ENCODE peak calls at places on chromosomes 5 and 9, in five cellular contexts. G is AG04449, P is astrocyte, F is heart right ventricle, J is stomach. V is an unnamed sample.

GRCh38 chr5:86403190-86403589 is 214.6 kb upstream of the COX7C start:
- DNase-seq in F (no peak), G (no peak), J (no peak), P (no peak), V (no peak)

GRCh38 chr5:130198927-130199326 is 294.7 kb downstream of the CHSY3 start:
- DNase-seq in F (no peak), P (peak), J (no peak), G (no peak), V (peak)

GRCh38 chr9:357560-357959 is 142.9 kb downstream of the DOCK8 start:
- DNase-seq in J (no peak), P (no peak), G (no peak), F (no peak), V (no peak)

GRCh38 chr5:43207601-43208000 is 15.6 kb downstream of the NIM1K start:
- DNase-seq in P (peak), J (no peak), G (no peak), F (no peak), V (peak)

GRCh38 chr5:96936431-96937221 is 746 bp downstream of the LNPEP start:
- DNase-seq in G (no peak), J (peak), P (no peak), F (peak), V (no peak)

GRCh38 chr9:100211471-100211870 is 112.4 kb downstream of the INVS start:
- DNase-seq in F (no peak), J (no peak), G (no peak), P (no peak), V (no peak)

GRCh38 chr5:5105531-5105930 is 34.6 kb upstream of the ADAMTS16 start:
- DNase-seq in P (no peak), J (no peak), F (no peak), G (no peak), V (no peak)

GRCh38 chr9:91903126-91903911 is 46.7 kb downstream of the ROR2 start:
- DNase-seq in J (no peak), F (no peak), G (no peak), P (no peak), V (no peak)

DNA sequence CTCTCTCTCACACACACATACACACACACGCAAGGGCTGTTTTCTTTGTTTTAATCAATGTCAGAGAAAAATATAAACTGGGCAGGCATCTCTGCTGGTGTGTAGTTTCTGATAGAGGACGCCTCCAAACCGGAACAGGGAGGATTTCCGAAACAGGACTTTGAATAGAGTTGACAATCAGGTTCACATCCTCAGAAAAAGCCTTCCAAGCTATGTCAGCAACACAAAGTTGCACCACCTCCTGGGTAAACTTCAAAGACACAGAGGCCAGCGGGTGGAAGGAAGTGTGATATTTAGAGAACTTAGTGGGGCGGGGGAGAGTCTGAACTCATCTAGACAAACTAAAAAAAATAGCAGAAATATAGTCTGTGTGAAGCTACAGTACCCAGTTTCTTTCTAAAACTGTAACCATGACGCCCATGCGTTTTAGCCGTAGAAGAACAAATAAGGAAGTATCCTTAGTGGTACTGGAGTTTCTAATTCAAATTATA is 1.2 kb downstream of the ST8SIA4 start:
- DNase-seq in F (peak), G (no peak), J (peak), P (no peak), V (peak)
- H3K4me3 ChIP-seq in F (peak), G (no peak), J (peak), P (peak), V (no peak)

DNA sequence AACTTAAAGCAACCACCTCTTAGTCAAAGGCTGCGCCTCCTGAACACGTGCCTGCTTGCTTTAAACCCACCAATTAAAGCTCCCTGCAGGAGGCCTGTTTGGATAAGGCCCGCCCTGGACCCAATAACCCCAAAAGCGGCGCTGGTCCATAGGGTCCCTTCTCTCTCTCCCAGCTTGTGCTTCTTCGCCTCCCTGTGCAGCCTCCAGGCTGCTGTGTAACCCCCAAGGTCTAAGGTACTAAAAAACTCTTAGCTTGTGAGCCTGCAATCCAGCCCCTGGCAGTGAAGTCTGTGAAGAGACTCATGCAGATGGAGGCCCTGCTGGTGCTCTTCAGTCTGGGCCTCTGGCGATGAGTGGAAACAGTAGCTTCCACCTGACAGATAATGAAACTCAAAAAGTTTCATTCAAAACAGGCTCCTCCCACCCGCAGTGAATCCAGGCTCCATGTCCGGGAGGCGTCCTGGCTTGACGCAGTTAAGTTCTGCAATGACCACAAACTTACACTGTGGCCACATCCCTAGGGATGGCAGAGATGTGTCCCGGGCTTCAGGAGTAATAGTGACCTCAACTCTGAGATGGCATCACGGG is 97.3 kb downstream of the PRRT1B start:
- DNase-seq in P (no peak), F (no peak), J (no peak), G (no peak), V (no peak)
- TF ChIP-seq CTCF in P (no peak), F (no peak), J (no peak), G (no peak), V (no peak)

GRCh38 chr9:98191210-98191609 is 1.2 kb downstream of the CORO2A start:
- DNase-seq in P (no peak), J (no peak), G (no peak), F (no peak), V (no peak)
- H3K4me3 ChIP-seq in P (no peak), J (peak), G (no peak), F (no peak), V (no peak)

GRCh38 chr5:108749130-108749861 is 1.6 kb downstream of the FER start:
- DNase-seq in F (no peak), P (peak), J (no peak), G (no peak), V (no peak)

GRCh38 chr5:108747111-108748009 is at the start of gene FER:
- DNase-seq in P (peak), G (no peak), F (peak), J (no peak), V (peak)

GRCh38 chr5:108748010-108748353 is 285 bp downstream of the FER start:
- DNase-seq in F (no peak), J (no peak), G (no peak), P (no peak), V (no peak)

GRCh38 chr5:108753331-108753730 is 5.6 kb downstream of the FER start:
- DNase-seq in P (peak), F (no peak), G (no peak), J (no peak), V (no peak)

GRCh38 chr5:108748354-108749129 is 845 bp downstream of the FER start:
- DNase-seq in J (peak), F (peak), P (peak), G (peak), V (peak)
- TF ChIP-seq CTCF in J (peak), F (peak), P (no peak), G (peak), V (no peak)

DNA sequence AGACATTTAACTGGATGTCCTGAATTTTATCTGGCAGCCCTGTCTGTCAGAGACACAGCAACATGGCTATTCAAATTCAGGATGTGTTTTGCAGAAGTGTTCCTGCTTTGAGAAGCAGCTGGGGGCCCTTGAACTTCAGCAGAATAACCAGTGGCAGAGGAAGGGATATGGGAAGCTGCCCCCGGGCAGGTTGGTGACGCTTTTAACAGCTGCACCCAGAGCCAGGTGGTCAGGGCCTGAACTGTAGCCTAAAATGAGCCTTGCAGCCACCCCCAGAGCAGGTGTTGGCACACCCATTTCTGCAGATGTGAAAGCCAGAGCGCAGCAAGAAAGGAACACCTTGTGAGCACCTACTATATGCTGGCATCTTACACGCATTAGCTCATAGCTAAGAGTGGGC is 128.7 kb upstream of the BOD1 start:
- DNase-seq in P (no peak), F (no peak), J (no peak), G (no peak), V (no peak)
- H3K4me3 ChIP-seq in P (no peak), F (no peak), J (no peak), G (no peak), V (no peak)

V was measured in foreskin fibroblast.